ENCODE peak calls at places on chromosomes 4 and X, in six cellular contexts. Z, S, X, M, J and L are unnamed samples. For H3K27me3 and H3K36me3, the result is how much of the 10 kb centered on the place peaks cover.

GRCh38 chr4:73883306-73883705 is 14.1 kb downstream of the CXCL1 start:
- DNase-seq in Z (no peak), S (peak), X (no peak), M (no peak), J (no peak), L (no peak)

GRCh38 chr4:13541176-13541604 is 3.1 kb downstream of the NKX3-2 start:
- DNase-seq in Z (no peak), S (no peak), X (no peak), M (no peak), J (no peak), L (no peak)

GRCh38 chr4:90419124-90419711 is 292.0 kb downstream of the CCSER1 start:
- DNase-seq in Z (no peak), S (peak), X (no peak), M (peak), J (no peak), L (no peak)

GRCh38 chrX:74232859-74233258 is 71.1 kb upstream of the ZCCHC13 start:
- DNase-seq in Z (peak), S (peak), X (no peak), M (peak), J (no peak), L (no peak)

GRCh38 chr4:76897522-76898384 is at the start of gene SOWAHB:
- DNase-seq in Z (no peak), S (peak), X (peak), M (peak), J (peak), L (peak)

GRCh38 chr4:153205028-153205648 is 895 bp downstream of the TRIM2 start:
- DNase-seq in Z (no peak), S (no peak), X (peak), M (peak), J (no peak), L (no peak)

GRCh38 chr4:7157140-7157488 is 35.2 kb upstream of the SORCS2 start:
- DNase-seq in Z (no peak), S (no peak), X (no peak), M (no peak), J (no peak), L (peak)

GRCh38 chrX:20445109-20445508 is 178.4 kb upstream of the RPS6KA3 start:
- DNase-seq in Z (no peak), S (no peak), X (no peak), M (no peak), J (no peak), L (no peak)

GRCh38 chrX:153488231-153488914 is 6.4 kb upstream of the BGN start:
- DNase-seq in Z (no peak), S (no peak), X (no peak), M (peak), J (no peak), L (peak)

GRCh38 chr4:11138964-11139363 is 289.7 kb downstream of the HS3ST1 start:
- DNase-seq in Z (no peak), S (no peak), X (no peak), M (no peak), J (no peak), L (no peak)

GRCh38 chr4:154958621-154959358 is 177.7 kb downstream of the RBM46 start:
- DNase-seq in Z (no peak), S (peak), X (no peak), M (no peak), J (no peak), L (peak)

GRCh38 chrX:47148946-47149345 is 3.9 kb downstream of the RBM10 start:
- DNase-seq in Z (no peak), S (peak), X (no peak), M (no peak), J (no peak), L (no peak)

GRCh38 chr4:3739577-3739976 is 26.6 kb upstream of the ADRA2C start:
- DNase-seq in Z (no peak), S (no peak), X (no peak), M (no peak), J (peak), L (no peak)

GRCh38 chr4:3744232-3744631 is 22.0 kb upstream of the ADRA2C start:
- DNase-seq in Z (no peak), S (no peak), X (no peak), M (no peak), J (no peak), L (no peak)

GRCh38 chr4:3742610-3743009 is 23.6 kb upstream of the ADRA2C start:
- DNase-seq in Z (no peak), S (no peak), X (no peak), M (no peak), J (peak), L (no peak)

GRCh38 chr4:3740256-3740655 is 25.9 kb upstream of the ADRA2C start:
- DNase-seq in Z (no peak), S (no peak), X (no peak), M (no peak), J (peak), L (no peak)

DNA sequence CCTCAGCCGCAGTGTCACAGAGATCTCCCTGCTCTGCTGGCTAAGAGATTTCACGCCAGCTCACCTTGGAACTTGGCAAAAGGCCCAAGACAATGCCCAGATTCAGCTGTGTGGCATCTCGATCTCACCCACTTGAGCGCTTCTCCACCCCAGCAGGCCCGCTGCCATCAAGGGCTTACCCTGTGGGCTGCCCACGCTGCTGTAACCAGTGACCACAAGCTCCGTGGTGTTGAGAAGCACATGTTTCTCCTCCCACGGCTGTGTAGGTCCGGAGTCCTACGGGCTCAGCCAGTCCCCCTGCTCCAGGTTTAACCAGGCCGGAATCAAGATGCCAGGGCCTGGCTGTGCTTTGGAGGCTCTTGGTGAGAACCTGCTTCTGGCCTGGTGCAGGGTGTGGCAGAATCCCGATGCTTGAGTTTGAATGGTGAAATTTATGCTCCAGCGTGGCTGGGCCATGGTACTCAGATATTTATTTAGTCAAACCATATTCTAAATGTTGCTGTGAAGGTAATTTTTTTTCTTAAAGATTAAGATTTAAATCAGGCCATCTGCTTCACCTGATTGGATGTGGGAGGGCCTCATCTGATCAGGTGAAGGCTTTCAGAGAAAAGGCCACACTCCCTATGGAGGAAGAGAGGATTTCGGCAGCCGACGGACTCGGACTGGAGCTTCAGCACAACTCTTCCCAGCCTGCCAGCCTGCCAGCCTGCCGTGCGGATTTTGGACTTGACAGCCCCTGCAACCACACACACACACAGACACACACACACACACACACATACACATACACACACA is 24.8 kb upstream of the ADRA2C start:
- DNase-seq in Z (no peak), S (no peak), X (no peak), M (no peak), J (peak), L (no peak)
- H3K27me3 ChIP-seq in Z (under half), S (under half), X (under half), M (under half), J (under half), L (under half)

GRCh38 chr4:118035309-118035708 is 1.0 kb downstream of the NDST3 start:
- DNase-seq in Z (no peak), S (no peak), X (no peak), M (no peak), J (no peak), L (no peak)
- H3K36me3 ChIP-seq in Z (under half), S (under half), X (under half), M (under half), J (under half), L (under half)

DNA sequence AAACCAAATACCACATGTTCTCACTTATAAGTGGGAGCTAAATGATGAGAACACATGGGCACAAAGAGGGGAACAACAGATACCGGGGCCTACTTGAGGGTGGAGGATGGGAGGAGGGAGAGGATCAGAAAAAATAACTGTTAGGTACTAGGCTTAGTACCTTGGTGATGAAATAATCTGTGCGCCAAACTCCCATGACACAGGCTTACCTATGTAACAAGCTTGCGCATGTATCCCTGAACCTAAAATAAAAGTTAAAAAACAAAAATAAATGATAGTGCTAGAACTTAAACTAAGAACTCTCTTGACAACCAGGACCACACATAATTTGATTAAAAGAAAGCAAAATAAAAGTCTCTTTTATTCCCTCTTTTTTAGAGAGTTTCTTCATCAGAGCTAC is 150.6 kb downstream of the CHIC2 start:
- DNase-seq in Z (no peak), S (peak), X (no peak), M (no peak), J (no peak), L (no peak)
- H3K27me3 ChIP-seq in Z (under half), S (under half), X (under half), M (under half), J (under half), L (under half)

GRCh38 chr4:121851354-121851753 is 18.9 kb downstream of the BBS7 start:
- DNase-seq in Z (no peak), S (no peak), X (no peak), M (no peak), J (no peak), L (no peak)

GRCh38 chr4:121842862-121843261 is 19.2 kb upstream of the CCNA2 start:
- DNase-seq in Z (no peak), S (no peak), X (no peak), M (no peak), J (no peak), L (no peak)

GRCh38 chr4:121846662-121847061 is 23.0 kb upstream of the CCNA2 start:
- DNase-seq in Z (no peak), S (no peak), X (no peak), M (no peak), J (no peak), L (no peak)
- H3K36me3 ChIP-seq in Z (under half), S (under half), X (under half), M (under half), J (under half), L (half or more)

DNA sequence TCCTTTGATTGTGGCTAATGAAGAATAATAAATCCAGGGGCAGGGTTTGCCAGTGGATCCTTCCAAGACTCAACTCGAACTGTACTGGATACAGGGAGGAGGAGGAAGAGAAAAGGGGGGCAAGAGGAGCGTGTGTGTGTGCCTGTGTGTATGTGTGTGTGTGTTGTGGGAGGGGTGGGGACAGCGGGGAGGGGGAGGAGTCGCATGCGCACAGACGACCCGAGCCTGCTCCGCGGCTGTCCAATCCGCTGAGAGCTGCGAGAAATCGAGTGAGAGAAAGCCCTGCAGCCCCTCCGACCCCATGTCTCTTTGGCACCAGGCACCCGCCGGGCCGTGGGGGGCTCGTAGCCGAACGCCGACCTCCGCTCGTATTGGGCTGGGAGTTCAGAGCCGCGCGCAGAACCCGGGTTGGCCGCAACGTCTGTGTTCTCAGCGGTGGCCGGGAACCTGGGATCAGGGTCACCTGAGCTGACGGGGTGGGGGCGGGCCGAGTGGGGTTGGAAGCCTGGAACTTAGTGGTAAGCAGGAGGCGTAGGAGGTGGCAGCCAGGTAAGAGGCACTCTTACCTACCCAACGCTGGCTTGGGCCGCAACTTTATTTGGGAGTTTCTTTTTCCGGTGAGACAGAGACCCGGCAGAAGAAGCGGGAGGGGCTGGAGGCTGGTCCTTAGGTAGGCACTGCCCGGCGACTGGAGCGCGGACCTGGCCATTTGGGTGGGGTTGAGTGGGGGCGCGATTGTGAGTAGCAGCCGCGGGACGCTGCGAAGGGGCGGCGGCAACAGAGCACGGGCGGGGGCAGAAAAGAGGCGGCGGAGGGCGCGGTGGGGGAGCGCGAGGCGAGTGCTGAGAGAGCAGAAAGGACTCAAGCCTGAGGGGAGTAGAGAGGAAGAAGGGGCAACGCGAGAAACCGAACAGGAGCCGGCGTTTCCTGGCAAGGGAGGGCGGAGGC is 566 bp upstream of the POU4F2 start:
- DNase-seq in Z (peak), S (no peak), X (no peak), M (no peak), J (peak), L (no peak)
- H3K27me3 ChIP-seq in Z (half or more), S (half or more), X (under half), M (half or more), J (half or more), L (half or more)

GRCh38 chr4:184408711-184409081 is 65.7 kb downstream of the IRF2 start:
- DNase-seq in Z (no peak), S (no peak), X (no peak), M (no peak), J (no peak), L (no peak)

GRCh38 chr4:184408021-184408710 is 66.2 kb downstream of the IRF2 start:
- DNase-seq in Z (no peak), S (peak), X (no peak), M (no peak), J (no peak), L (no peak)

GRCh38 chr4:184409911-184410692 is 64.2 kb downstream of the IRF2 start:
- DNase-seq in Z (no peak), S (no peak), X (no peak), M (no peak), J (no peak), L (no peak)

GRCh38 chr4:184409502-184409901 is 64.8 kb downstream of the IRF2 start:
- DNase-seq in Z (no peak), S (no peak), X (no peak), M (no peak), J (no peak), L (no peak)

DNA sequence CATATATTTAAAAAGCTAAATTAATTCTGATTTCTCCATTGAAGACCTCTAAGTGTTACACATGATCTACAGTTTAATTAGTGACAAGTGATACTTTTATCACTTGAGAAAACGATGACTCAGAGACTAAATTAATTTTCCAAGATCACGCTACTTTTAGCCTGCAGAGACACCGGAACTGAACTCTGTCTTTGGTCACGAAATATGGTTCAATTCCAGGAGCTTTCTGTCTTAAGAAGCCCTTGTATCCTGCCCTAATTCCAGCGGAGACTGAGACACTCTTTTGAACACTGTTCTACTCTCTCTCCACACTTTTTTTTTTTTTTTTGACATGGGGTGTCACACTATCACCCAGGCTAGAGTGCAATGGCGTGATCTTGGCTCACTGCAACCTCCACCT is 63.6 kb downstream of the IRF2 start:
- DNase-seq in Z (no peak), S (no peak), X (no peak), M (no peak), J (no peak), L (no peak)
- H3K36me3 ChIP-seq in Z (under half), S (under half), X (under half), M (under half), J (under half), L (under half)

DNA sequence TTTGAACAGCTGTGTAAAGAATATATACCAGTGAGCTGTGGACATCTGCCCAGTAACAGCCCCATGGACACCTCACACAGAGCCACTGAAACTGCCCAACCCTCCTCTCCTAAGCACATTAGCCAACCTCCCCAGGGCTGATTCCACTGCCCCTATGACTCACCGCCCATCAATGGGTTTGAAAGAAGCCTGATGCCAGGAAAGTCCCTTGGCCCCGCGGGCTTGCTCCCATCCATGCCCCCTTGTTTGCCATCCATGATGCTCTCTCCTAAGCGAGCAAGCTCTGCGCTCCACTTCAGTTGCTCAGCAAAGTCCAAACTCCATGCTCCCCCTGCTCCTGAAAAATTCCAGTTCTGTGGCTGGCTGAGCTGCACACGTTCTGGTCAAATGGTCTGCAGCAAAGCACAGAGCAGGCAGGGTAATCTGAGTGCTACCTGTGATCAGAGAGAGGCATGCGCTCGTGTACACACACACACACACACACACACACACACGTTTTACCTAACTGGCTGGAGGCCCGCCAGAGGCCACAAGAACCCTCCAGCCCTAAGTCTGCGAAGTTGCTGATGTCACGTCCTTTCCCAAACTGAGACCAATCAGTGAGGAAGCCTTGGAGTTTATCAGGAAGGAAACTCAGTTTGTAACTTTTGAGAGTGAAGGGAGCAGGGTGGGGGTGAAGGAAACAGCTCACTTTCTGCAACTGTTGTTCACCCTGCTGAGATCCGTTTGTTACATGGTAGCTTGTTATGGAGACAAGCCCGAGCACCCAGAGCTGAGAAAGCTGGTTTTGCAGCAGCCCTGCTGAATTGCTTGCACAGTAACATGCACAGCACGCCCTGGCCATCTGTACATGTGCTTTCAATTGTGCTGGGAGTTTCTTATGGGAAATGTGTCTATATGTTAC is at the start of gene ASB9:
- DNase-seq in Z (peak), S (peak), X (peak), M (peak), J (no peak), L (peak)
- H3K27me3 ChIP-seq in Z (under half), S (under half), X (under half), M (under half), J (under half), L (under half)